ENCODE peak calls at places on chromosome 22, in seven cellular contexts. M, X, D, G, V, K and E are unnamed samples.

GRCh38 chr22:25908212-25908611 is 166.2 kb downstream of the MYO18B start:
- DNase-seq in M (no peak), X (no peak), D (no peak), G (no peak), V (no peak), K (no peak), E (no peak)

GRCh38 chr22:38923463-38924196 is 33.8 kb upstream of the APOBEC3A start:
- DNase-seq in M (peak), X (no peak), D (no peak), G (no peak), V (peak), K (peak), E (no peak)

GRCh38 chr22:32206774-32207758 is 2.2 kb upstream of the RFPL2 start:
- DNase-seq in M (peak), X (no peak), D (peak), G (no peak), V (peak), K (no peak), E (peak)

GRCh38 chr22:26474687-26475086 is 8.9 kb downstream of the HPS4 start:
- DNase-seq in M (no peak), X (no peak), D (no peak), G (no peak), V (no peak), K (no peak), E (no peak)

GRCh38 chr22:45261407-45262088 is 20.9 kb upstream of the KIAA0930 start:
- DNase-seq in M (no peak), X (no peak), D (no peak), G (no peak), V (no peak), K (no peak), E (peak)

GRCh38 chr22:35140879-35141745 is 75.2 kb downstream of the ISX start:
- DNase-seq in M (peak), X (no peak), D (peak), G (no peak), V (no peak), K (no peak), E (no peak)

GRCh38 chr22:20111045-20111688 is 4.7 kb upstream of the RANBP1 start:
- DNase-seq in M (peak), X (no peak), D (peak), G (no peak), V (peak), K (no peak), E (no peak)

GRCh38 chr22:37731804-37732471 is 35.1 kb downstream of the TRIOBP start:
- DNase-seq in M (no peak), X (peak), D (no peak), G (no peak), V (no peak), K (no peak), E (peak)

GRCh38 chr22:23179381-23180294 is 671 bp upstream of the BCR start:
- DNase-seq in M (no peak), X (no peak), D (peak), G (no peak), V (peak), K (no peak), E (no peak)

GRCh38 chr22:42080287-42080686 is 787 bp downstream of the SMDT1 start:
- DNase-seq in M (peak), X (no peak), D (peak), G (no peak), V (no peak), K (peak), E (peak)

GRCh38 chr22:39311592-39312400 is 7.6 kb downstream of the RPL3 start:
- DNase-seq in M (no peak), X (no peak), D (peak), G (no peak), V (no peak), K (no peak), E (no peak)

GRCh38 chr22:30187094-30187493 is 59.5 kb downstream of the LIF start:
- DNase-seq in M (no peak), X (no peak), D (no peak), G (no peak), V (no peak), K (no peak), E (no peak)

GRCh38 chr22:44102856-44103255 is 77.9 kb upstream of the PARVG start:
- DNase-seq in M (no peak), X (no peak), D (no peak), G (no peak), V (peak), K (no peak), E (no peak)